ENCODE peak calls at places on chromosomes 6 and 20, in four cellular contexts. L, X, U and G are unnamed samples.
A peak's percentile ranks its signal among the peaks of the same experiment; 100 is the strongest.

GRCh38 chr20:31374346-31374745 is 5.9 kb downstream of the DEFB118 start:
- DNase-seq in L (no peak), U (no peak), X (no peak), G (no peak)

GRCh38 chr6:30767158-30767943 is 23.0 kb upstream of the IER3 start:
- DNase-seq in X (no peak), U (peak; percentile 85), L (no peak), G (peak; percentile 75)

GRCh38 chr6:84445074-84445473 is 217.6 kb upstream of the CEP162 start:
- DNase-seq in X (no peak), L (no peak), U (no peak), G (no peak)

GRCh38 chr6:74671558-74672025 is 534.3 kb downstream of the COL12A1 start:
- DNase-seq in L (peak; percentile 91), U (no peak), X (no peak), G (no peak)

GRCh38 chr20:10537850-10538480 is 102.9 kb downstream of the SLX4IP start:
- DNase-seq in U (no peak), X (no peak), L (peak; percentile 73), G (no peak)

GRCh38 chr6:39370021-39370420 is 47.5 kb upstream of the KCNK16 start:
- DNase-seq in X (no peak), L (no peak), U (no peak), G (no peak)

GRCh38 chr6:116251568-116252384 is 2.1 kb downstream of the TSPYL4 start:
- DNase-seq in X (no peak), L (peak; percentile 80), U (no peak), G (no peak)

GRCh38 chr6:157773248-157773773 is 49.7 kb upstream of the SNX9 start:
- DNase-seq in L (no peak), X (no peak), U (no peak), G (no peak)

GRCh38 chr20:1264727-1265126 is 1.4 kb upstream of the SNPH start:
- DNase-seq in U (no peak), X (no peak), L (no peak), G (no peak)

GRCh38 chr6:151004415-151005024 is 139.0 kb downstream of the MTHFD1L start:
- DNase-seq in U (no peak), L (peak; percentile 95), X (peak; percentile 30), G (no peak)

GRCh38 chr6:39979461-39980328 is 45.4 kb upstream of the MOCS1 start:
- DNase-seq in L (no peak), X (no peak), U (no peak), G (no peak)

GRCh38 chr6:40378071-40378724 is 209.0 kb downstream of the LRFN2 start:
- DNase-seq in U (peak; percentile 81), X (no peak), L (no peak), G (no peak)

GRCh38 chr20:57393321-57394086 is 2.3 kb downstream of the RBM38 start:
- DNase-seq in X (no peak), U (no peak), L (no peak), G (no peak)

GRCh38 chr20:31833931-31834521 is 11.4 kb downstream of the FOXS1 start:
- DNase-seq in U (no peak), L (no peak), X (no peak), G (no peak)

DNA sequence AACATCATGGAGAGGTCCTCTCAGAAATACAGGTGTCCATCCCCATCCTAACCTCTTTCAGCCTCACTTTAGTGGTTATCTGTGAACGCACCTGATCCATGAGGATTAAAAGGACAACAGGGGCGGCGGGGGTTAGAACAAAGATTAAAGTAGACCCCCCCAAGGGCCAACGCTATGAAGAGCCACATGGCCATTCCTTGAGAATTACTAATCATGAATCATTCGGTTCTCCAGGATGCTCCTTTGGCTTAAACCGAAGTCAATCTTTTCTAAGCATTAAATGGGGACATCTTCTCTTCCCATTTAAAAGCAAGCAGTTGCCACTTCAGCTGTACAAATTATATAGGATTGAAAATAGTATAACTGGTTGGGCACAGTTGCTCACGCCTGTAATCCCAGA is 212.4 kb downstream of the GMPR start:
- DNase-seq in U (no peak), X (no peak), L (peak; percentile 82), G (no peak)
- TF ChIP-seq ELK1 in U (no peak), X (no peak), L (no peak), G (no peak)

GRCh38 chr20:43514062-43514971 is 6.8 kb downstream of the L3MBTL1 start:
- DNase-seq in X (no peak), L (peak; percentile 98), U (peak; percentile 96), G (peak; percentile 92)
- TF ChIP-seq ELK1 in X (no peak), L (no peak), U (no peak), G (no peak)

DNA sequence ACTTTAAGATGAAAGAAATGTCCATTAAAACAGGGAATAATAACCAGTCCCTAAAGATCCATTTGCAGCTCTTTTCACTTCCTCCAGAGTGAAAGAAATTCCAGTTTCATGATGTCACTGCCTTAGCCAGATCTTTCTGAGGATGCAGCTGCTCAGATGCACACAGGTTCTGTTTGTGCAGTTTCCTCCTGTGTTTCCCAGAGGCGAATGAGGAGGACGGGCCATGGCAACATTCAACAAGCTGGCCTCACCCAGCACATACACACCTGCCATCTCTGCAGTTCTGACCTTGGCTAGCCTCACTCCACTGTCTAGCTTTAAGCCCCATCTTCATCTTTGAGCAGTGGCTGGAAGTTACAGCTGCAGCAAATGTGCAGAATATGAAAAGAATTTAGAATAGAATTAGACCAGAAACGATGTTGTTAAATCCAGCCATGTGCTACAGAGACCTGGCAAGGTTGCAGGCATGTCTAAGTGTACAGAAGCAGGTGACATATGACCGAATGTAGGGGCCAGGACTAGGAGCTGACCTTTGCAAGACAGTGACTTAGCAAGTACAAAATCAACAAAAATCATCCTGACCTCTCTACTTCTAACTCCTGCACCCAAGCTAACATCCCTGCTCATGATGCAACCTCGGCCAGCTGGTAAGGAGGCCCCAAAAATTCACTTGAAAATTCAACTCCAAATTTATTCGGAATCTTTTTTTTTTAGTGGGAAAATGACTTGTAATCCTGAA is 35.0 kb downstream of the FAM50B start:
- DNase-seq in X (peak; percentile 21), U (no peak), L (peak; percentile 83), G (no peak)
- TF ChIP-seq ELK1 in X (no peak), U (no peak), L (no peak), G (no peak)

DNA sequence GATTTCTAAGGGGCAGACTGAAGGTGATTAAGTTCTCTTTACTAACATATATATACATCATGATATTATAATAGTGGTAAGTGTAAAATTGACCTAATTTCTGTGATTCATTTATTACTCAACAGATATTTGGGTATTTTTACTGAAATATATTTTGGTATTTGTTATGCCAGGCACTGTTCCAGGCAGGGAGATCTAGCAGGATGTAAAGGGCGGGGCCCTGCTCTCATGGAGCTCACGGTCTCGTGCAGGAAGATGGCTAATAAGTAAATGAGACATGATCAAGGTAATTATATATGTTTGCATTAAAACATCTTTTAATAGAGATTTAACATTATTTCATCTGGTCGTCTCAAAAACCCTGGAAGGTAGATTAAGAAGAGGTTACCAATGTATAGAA is 27.7 kb downstream of the FAM50B start:
- DNase-seq in X (no peak), L (peak; percentile 25), U (no peak), G (no peak)
- TF ChIP-seq ELK1 in X (no peak), L (no peak), U (no peak), G (no peak)

GRCh38 chr6:72944660-72945059 is 280.6 kb downstream of the KHDC1L start:
- DNase-seq in L (no peak), X (no peak), U (no peak), G (no peak)

GRCh38 chr6:72950114-72950860 is 275.0 kb downstream of the KHDC1L start:
- DNase-seq in U (no peak), X (peak; percentile 31), L (peak; percentile 89), G (no peak)

GRCh38 chr6:72947534-72947933 is 277.8 kb downstream of the KHDC1L start:
- DNase-seq in L (no peak), X (no peak), U (no peak), G (no peak)

GRCh38 chr6:72946766-72947165 is 278.5 kb downstream of the KHDC1L start:
- DNase-seq in U (no peak), L (peak; percentile 83), X (no peak), G (no peak)

DNA sequence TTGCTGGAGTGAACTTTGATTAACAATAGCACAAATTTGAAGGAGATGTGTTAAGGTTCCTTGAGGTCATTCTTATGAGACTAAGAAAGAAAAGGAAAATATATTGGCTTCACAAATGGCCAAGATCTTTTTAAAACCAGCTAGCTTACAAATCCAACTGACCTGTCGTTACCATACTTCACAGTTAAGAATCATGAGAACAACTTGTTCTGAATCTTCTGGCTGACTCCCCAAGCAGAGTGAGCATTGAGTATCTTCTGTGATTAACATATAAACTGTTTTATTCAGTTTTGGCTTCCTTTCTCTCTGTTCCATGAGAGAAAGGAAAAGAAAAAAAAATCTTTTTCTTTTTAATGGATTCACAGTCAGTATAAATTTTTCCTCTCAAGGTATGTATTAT is 277.1 kb downstream of the KHDC1L start:
- DNase-seq in U (no peak), L (no peak), X (no peak), G (no peak)
- TF ChIP-seq ELK1 in U (no peak), L (no peak), X (no peak), G (no peak)

GRCh38 chr6:126030045-126030444 is 43.7 kb downstream of the TRMT11 start:
- DNase-seq in X (no peak), L (peak; percentile 71), U (no peak), G (no peak)

GRCh38 chr6:126027601-126028000 is 41.3 kb downstream of the TRMT11 start:
- DNase-seq in X (no peak), U (no peak), L (peak; percentile 22), G (no peak)
- TF ChIP-seq ELK1 in X (no peak), U (no peak), L (no peak), G (no peak)